ENCODE peak calls at places on chromosomes 5 and 9, in nine cellular contexts. Z is effector CD4-positive, alpha-beta T cell; N is brain microvascular endothelial cell; U is cardiac fibroblast; H is choroid plexus epithelial cell; K is tibial nerve; Y is right cardiac atrium; P is Peyer's patch; E is stimulated activated CD4-positive, alpha-beta T cell treated with anti-CD3 and anti-CD28 coated beads, Interleukin-15, amount 100 ng/mL, for 24 hours. D is an unnamed sample.

GRCh38 chr9:92988215-92988731 is 41.0 kb downstream of the FGD3 start:
- DNase-seq in Z (no peak), N (no peak), U (no peak), H (no peak), K (no peak), Y (no peak), P (no peak), E (no peak), D (no peak)

GRCh38 chr5:55829956-55830355 is 21.2 kb upstream of the IL31RA start:
- DNase-seq in Z (no peak), N (no peak), U (no peak), H (no peak), K (no peak), Y (no peak), P (no peak), E (peak), D (no peak)

GRCh38 chr5:107393846-107394245 is 276.9 kb downstream of the EFNA5 start:
- DNase-seq in Z (no peak), N (no peak), U (no peak), H (no peak), K (no peak), Y (no peak), P (no peak), E (no peak), D (no peak)

GRCh38 chr5:171984748-171985419 is 21.6 kb downstream of the FBXW11 start:
- DNase-seq in Z (no peak), N (peak), U (peak), H (peak), K (no peak), Y (no peak), P (no peak), E (peak), D (no peak)

GRCh38 chr9:91519520-91520270 is 96.1 kb upstream of the NFIL3 start:
- DNase-seq in Z (no peak), N (no peak), U (no peak), H (no peak), K (no peak), Y (no peak), P (no peak), E (no peak), D (no peak)

GRCh38 chr9:122614362-122614761 is at the start of gene OR1Q1:
- DNase-seq in Z (no peak), N (no peak), U (no peak), H (no peak), K (no peak), Y (no peak), P (no peak), E (no peak), D (no peak)

GRCh38 chr9:125556046-125556445 is 151.0 kb downstream of the MAPKAP1 start:
- DNase-seq in Z (no peak), N (no peak), U (no peak), H (no peak), K (no peak), Y (no peak), P (no peak), E (no peak), D (no peak)

GRCh38 chr9:131270171-131271015 is 5.9 kb downstream of the FAM78A start:
- DNase-seq in Z (no peak), N (no peak), U (peak), H (no peak), K (peak), Y (peak), P (peak), E (peak), D (peak)

GRCh38 chr5:115098041-115098702 is 71.5 kb downstream of the TRIM36 start:
- DNase-seq in Z (no peak), N (peak), U (peak), H (peak), K (no peak), Y (no peak), P (no peak), E (peak), D (peak)

GRCh38 chr5:56918054-56918453 is 8.7 kb downstream of the SETD9 start:
- DNase-seq in Z (no peak), N (no peak), U (no peak), H (no peak), K (no peak), Y (no peak), P (no peak), E (no peak), D (no peak)

GRCh38 chr9:10946676-10947410 is 334.0 kb upstream of the PTPRD start:
- DNase-seq in Z (no peak), N (no peak), U (no peak), H (no peak), K (no peak), Y (no peak), P (no peak), E (no peak), D (peak)

GRCh38 chr5:153517105-153517700 is 26.7 kb downstream of the GRIA1 start:
- DNase-seq in Z (no peak), N (no peak), U (no peak), H (no peak), K (no peak), Y (no peak), P (no peak), E (no peak), D (no peak)

GRCh38 chr9:76200315-76200714 is 193.9 kb downstream of the RFK start:
- DNase-seq in Z (no peak), N (no peak), U (peak), H (peak), K (no peak), Y (no peak), P (no peak), E (no peak), D (no peak)

GRCh38 chr9:124752967-124753366 is 18.1 kb downstream of the NR6A1 start:
- DNase-seq in Z (no peak), N (no peak), U (no peak), H (peak), K (no peak), Y (no peak), P (no peak), E (no peak), D (no peak)

GRCh38 chr5:92552206-92553160 is 1028.5 kb downstream of the NR2F1-AS1 start:
- DNase-seq in Z (no peak), N (peak), U (peak), H (peak), K (no peak), Y (no peak), P (no peak), E (no peak), D (no peak)

GRCh38 chr9:3873818-3874217 is 348.0 kb upstream of the RFX3 start:
- DNase-seq in Z (no peak), N (no peak), U (peak), H (peak), K (no peak), Y (no peak), P (no peak), E (no peak), D (no peak)

GRCh38 chr5:121969660-121970295 is 8.0 kb downstream of the SRFBP1 start:
- DNase-seq in Z (no peak), N (no peak), U (peak), H (peak), K (no peak), Y (no peak), P (no peak), E (no peak), D (no peak)

GRCh38 chr5:73444499-73445432 is 3.8 kb downstream of the FOXD1 start:
- DNase-seq in Z (no peak), N (no peak), U (no peak), H (peak), K (no peak), Y (no peak), P (no peak), E (no peak), D (no peak)

GRCh38 chr9:81371824-81372223 is 317.5 kb downstream of the TLE1 start:
- DNase-seq in Z (no peak), N (no peak), U (no peak), H (no peak), K (no peak), Y (no peak), P (no peak), E (no peak), D (no peak)

GRCh38 chr9:100063185-100063584 is 35.6 kb downstream of the ERP44 start:
- DNase-seq in Z (no peak), N (no peak), U (peak), H (peak), K (no peak), Y (no peak), P (no peak), E (no peak), D (no peak)

GRCh38 chr5:148956632-148957385 is 106.1 kb downstream of the SH3TC2 start:
- DNase-seq in Z (no peak), N (no peak), U (no peak), H (no peak), K (no peak), Y (no peak), P (no peak), E (no peak), D (no peak)

GRCh38 chr9:134591082-134591571 is 50.5 kb upstream of the COL5A1 start:
- DNase-seq in Z (no peak), N (no peak), U (peak), H (peak), K (no peak), Y (peak), P (no peak), E (no peak), D (no peak)

GRCh38 chr9:94622087-94622486 is 17.2 kb downstream of the FBP1 start:
- DNase-seq in Z (no peak), N (no peak), U (no peak), H (no peak), K (no peak), Y (no peak), P (no peak), E (no peak), D (no peak)

GRCh38 chr5:124583469-124584350 is 162.7 kb downstream of the ZNF608 start:
- DNase-seq in Z (no peak), N (peak), U (peak), H (peak), K (no peak), Y (no peak), P (peak), E (peak), D (no peak)

GRCh38 chr9:21964925-21965385 is 29.2 kb downstream of the CDKN2A start:
- DNase-seq in Z (peak), N (no peak), U (peak), H (peak), K (no peak), Y (no peak), P (no peak), E (peak), D (no peak)